ENCODE peak calls at places on chromosomes 5 and 9, in five cellular contexts. One of them, this sample, is unnamed.

GRCh38 chr5:29367176-29367833 is 1826.2 kb upstream of the CDH6 start:
- DNase-seq in endothelial cell of umbilical vein: no peak
- DNase-seq in GM12878: no peak
- DNase-seq in HepG2: peak; percentile 12
- DNase-seq in A549: peak; percentile 3
- DNase-seq in this sample: peak; percentile 22

GRCh38 chr9:127567898-127568617 is 44.0 kb upstream of the STXBP1 start:
- DNase-seq in endothelial cell of umbilical vein: no peak
- DNase-seq in GM12878: no peak
- DNase-seq in HepG2: no peak
- DNase-seq in A549: no peak
- DNase-seq in this sample: peak; percentile 54

GRCh38 chr5:24905123-24905522 is 260.3 kb upstream of the CDH10 start:
- DNase-seq in endothelial cell of umbilical vein: no peak
- DNase-seq in GM12878: no peak
- DNase-seq in HepG2: no peak
- DNase-seq in A549: peak; percentile 1
- DNase-seq in this sample: peak; percentile 86

GRCh38 chr5:65506961-65507360 is 25.2 kb upstream of the ADAMTS6 start:
- DNase-seq in endothelial cell of umbilical vein: no peak
- DNase-seq in GM12878: no peak
- DNase-seq in HepG2: no peak
- DNase-seq in A549: no peak
- DNase-seq in this sample: no peak

GRCh38 chr9:96164268-96164683 is 137.7 kb downstream of the HSD17B3 start:
- DNase-seq in endothelial cell of umbilical vein: no peak
- DNase-seq in GM12878: no peak
- DNase-seq in HepG2: no peak
- DNase-seq in A549: no peak
- DNase-seq in this sample: no peak

GRCh38 chr9:137150485-137151060 is 11.6 kb downstream of the GRIN1 start:
- DNase-seq in endothelial cell of umbilical vein: no peak
- DNase-seq in GM12878: no peak
- DNase-seq in HepG2: peak; percentile 84
- DNase-seq in A549: peak; percentile 87
- DNase-seq in this sample: peak; percentile 74

GRCh38 chr9:108150736-108151135 is 661.2 kb upstream of the KLF4 start:
- DNase-seq in endothelial cell of umbilical vein: peak; percentile 87
- DNase-seq in GM12878: no peak
- DNase-seq in HepG2: no peak
- DNase-seq in A549: no peak
- DNase-seq in this sample: no peak

GRCh38 chr5:79840085-79840990 is 150.7 kb downstream of the CMYA5 start:
- DNase-seq in endothelial cell of umbilical vein: no peak
- DNase-seq in GM12878: no peak
- DNase-seq in HepG2: no peak
- DNase-seq in A549: no peak
- DNase-seq in this sample: no peak

GRCh38 chr9:114364123-114364522 is 23.7 kb downstream of the AKNA start:
- DNase-seq in endothelial cell of umbilical vein: no peak
- DNase-seq in GM12878: no peak
- DNase-seq in HepG2: peak; percentile 57
- DNase-seq in A549: no peak
- DNase-seq in this sample: peak; percentile 94

GRCh38 chr5:160470437-160471341 is 49.0 kb downstream of the PTTG1 start:
- DNase-seq in endothelial cell of umbilical vein: peak; percentile 32
- DNase-seq in GM12878: no peak
- DNase-seq in HepG2: no peak
- DNase-seq in A549: no peak
- DNase-seq in this sample: peak; percentile 56

GRCh38 chr5:105982526-105982925 is 1688.2 kb downstream of the EFNA5 start:
- DNase-seq in endothelial cell of umbilical vein: no peak
- DNase-seq in GM12878: no peak
- DNase-seq in HepG2: no peak
- DNase-seq in A549: no peak
- DNase-seq in this sample: no peak

GRCh38 chr5:108093186-108093585 is 288.7 kb downstream of the FBXL17 start:
- DNase-seq in endothelial cell of umbilical vein: peak; percentile 31
- DNase-seq in GM12878: no peak
- DNase-seq in HepG2: no peak
- DNase-seq in A549: peak; percentile 25
- DNase-seq in this sample: peak; percentile 19

GRCh38 chr9:124652994-124653393 is 118.1 kb downstream of the NR6A1 start:
- DNase-seq in endothelial cell of umbilical vein: no peak
- DNase-seq in GM12878: no peak
- DNase-seq in HepG2: no peak
- DNase-seq in A549: no peak
- DNase-seq in this sample: no peak
- TF ChIP-seq MAX in endothelial cell of umbilical vein: no peak
- TF ChIP-seq MAX in GM12878: no peak
- TF ChIP-seq MAX in HepG2: no peak
- TF ChIP-seq MAX in A549: no peak
- TF ChIP-seq MAX in this sample: no peak

GRCh38 chr5:95881833-95882232 is 59.3 kb upstream of the GLRX start:
- DNase-seq in endothelial cell of umbilical vein: no peak
- DNase-seq in GM12878: no peak
- DNase-seq in HepG2: no peak
- DNase-seq in A549: no peak
- DNase-seq in this sample: no peak

GRCh38 chr5:95880081-95880926 is 57.8 kb upstream of the GLRX start:
- DNase-seq in endothelial cell of umbilical vein: no peak
- DNase-seq in GM12878: no peak
- DNase-seq in HepG2: no peak
- DNase-seq in A549: no peak
- DNase-seq in this sample: no peak

GRCh38 chr5:95876782-95877181 is 54.3 kb upstream of the GLRX start:
- DNase-seq in endothelial cell of umbilical vein: no peak
- DNase-seq in GM12878: no peak
- DNase-seq in HepG2: no peak
- DNase-seq in A549: no peak
- DNase-seq in this sample: no peak

GRCh38 chr5:95879661-95880060 is 57.1 kb upstream of the GLRX start:
- DNase-seq in endothelial cell of umbilical vein: no peak
- DNase-seq in GM12878: no peak
- DNase-seq in HepG2: no peak
- DNase-seq in A549: no peak
- DNase-seq in this sample: no peak

DNA sequence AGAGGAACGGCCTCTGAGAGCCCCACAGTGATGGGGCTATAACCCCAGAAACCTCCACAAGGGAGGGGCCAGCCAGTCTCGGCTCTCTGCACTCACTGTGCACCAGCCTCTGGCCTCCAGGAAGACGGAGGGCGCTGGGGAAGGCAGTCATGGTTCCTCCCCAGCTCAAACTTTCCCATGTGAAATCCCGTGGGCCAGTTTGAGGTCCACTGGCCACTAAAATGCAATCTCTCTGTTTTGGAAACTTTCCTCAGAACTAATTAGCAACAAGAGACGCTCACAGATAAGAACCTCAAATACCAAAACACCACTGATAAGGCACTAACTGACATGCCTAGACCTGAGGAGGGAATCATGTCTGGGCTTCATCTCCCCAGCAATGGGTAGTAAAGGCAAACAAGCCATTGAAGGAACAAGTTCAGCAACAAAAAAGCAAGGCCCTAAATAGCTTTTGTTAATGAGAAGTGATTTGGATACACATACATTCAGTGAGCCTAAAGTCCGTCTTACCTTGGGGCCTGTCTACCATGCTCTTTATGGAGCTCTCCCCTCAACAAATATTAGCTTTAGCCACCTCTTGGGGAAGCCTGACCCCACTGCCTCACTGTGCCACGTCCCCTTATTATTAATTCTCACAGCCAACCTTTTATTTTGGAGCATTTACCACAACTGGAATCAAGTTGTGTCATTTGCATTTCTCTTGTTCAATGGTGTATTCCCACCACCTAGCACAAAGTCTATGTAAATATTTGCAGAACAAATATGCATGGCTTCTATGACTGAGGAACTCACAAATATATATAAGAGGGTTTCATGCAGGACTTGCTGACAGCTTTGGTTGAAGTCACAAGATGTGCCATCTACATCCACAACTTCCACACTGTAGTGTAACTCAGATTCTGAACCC is 56.1 kb upstream of the GLRX start:
- DNase-seq in endothelial cell of umbilical vein: no peak
- DNase-seq in GM12878: peak; percentile 39
- DNase-seq in HepG2: peak; percentile 95
- DNase-seq in A549: no peak
- DNase-seq in this sample: no peak
- TF ChIP-seq POLR2A in endothelial cell of umbilical vein: no peak
- TF ChIP-seq POLR2A in GM12878: no peak
- TF ChIP-seq POLR2A in HepG2: peak; percentile 41
- TF ChIP-seq POLR2A in A549: no peak
- TF ChIP-seq POLR2A in this sample: no peak

GRCh38 chr5:118818604-118819003 is 169.7 kb downstream of the DTWD2 start:
- DNase-seq in endothelial cell of umbilical vein: no peak
- DNase-seq in GM12878: no peak
- DNase-seq in HepG2: no peak
- DNase-seq in A549: no peak
- DNase-seq in this sample: no peak
- TF ChIP-seq MYC in endothelial cell of umbilical vein: no peak
- TF ChIP-seq MYC in GM12878: no peak
- TF ChIP-seq MYC in HepG2: no peak
- TF ChIP-seq MYC in A549: no peak
- TF ChIP-seq MYC in this sample: no peak

GRCh38 chr5:59645380-59645779 is 248.1 kb downstream of the PDE4D start:
- DNase-seq in endothelial cell of umbilical vein: no peak
- DNase-seq in GM12878: no peak
- DNase-seq in HepG2: no peak
- DNase-seq in A549: no peak
- DNase-seq in this sample: no peak

GRCh38 chr5:59637878-59638580 is 255.5 kb downstream of the PDE4D start:
- DNase-seq in endothelial cell of umbilical vein: peak; percentile 41
- DNase-seq in GM12878: no peak
- DNase-seq in HepG2: no peak
- DNase-seq in A549: no peak
- DNase-seq in this sample: no peak

DNA sequence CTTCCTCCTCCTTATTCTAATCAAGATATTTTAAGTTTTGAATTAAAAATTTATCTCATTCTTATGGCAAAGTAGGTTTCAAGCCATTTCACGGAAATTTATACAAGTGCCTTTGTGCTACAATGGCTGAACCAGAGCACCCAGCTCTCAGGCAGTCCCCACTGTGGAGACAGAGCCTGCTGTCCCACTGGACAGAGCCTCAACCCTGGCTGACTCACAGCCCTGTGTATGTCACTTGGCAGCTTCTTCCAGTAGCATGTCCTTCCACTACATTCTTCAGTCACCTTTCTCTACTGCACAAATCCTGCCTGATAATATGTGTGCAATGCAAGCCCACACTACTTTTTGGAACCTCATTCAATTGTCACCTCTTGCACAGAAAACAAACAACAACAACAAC is 253.1 kb downstream of the PDE4D start:
- DNase-seq in endothelial cell of umbilical vein: no peak
- DNase-seq in GM12878: no peak
- DNase-seq in HepG2: no peak
- DNase-seq in A549: no peak
- DNase-seq in this sample: no peak
- TF ChIP-seq MAX in endothelial cell of umbilical vein: no peak
- TF ChIP-seq MAX in GM12878: no peak
- TF ChIP-seq MAX in HepG2: no peak
- TF ChIP-seq MAX in A549: no peak
- TF ChIP-seq MAX in this sample: no peak

GRCh38 chr9:77177143-77177893 is at the start of gene VPS13A:
- DNase-seq in endothelial cell of umbilical vein: peak; percentile 91
- DNase-seq in GM12878: peak; percentile 69
- DNase-seq in HepG2: peak; percentile 84
- DNase-seq in A549: peak; percentile 94
- DNase-seq in this sample: peak; percentile 96
- TF ChIP-seq POLR2A in endothelial cell of umbilical vein: peak; percentile 40
- TF ChIP-seq POLR2A in GM12878: peak; percentile 78
- TF ChIP-seq POLR2A in HepG2: peak; percentile 71
- TF ChIP-seq POLR2A in A549: peak; percentile 75
- TF ChIP-seq POLR2A in this sample: peak; percentile 77

GRCh38 chr5:146399446-146399845 is 47.7 kb upstream of the TCERG1 start:
- DNase-seq in endothelial cell of umbilical vein: no peak
- DNase-seq in GM12878: no peak
- DNase-seq in HepG2: no peak
- DNase-seq in A549: no peak
- DNase-seq in this sample: peak; percentile 31
- TF ChIP-seq MYC in endothelial cell of umbilical vein: no peak
- TF ChIP-seq MYC in GM12878: no peak
- TF ChIP-seq MYC in HepG2: no peak
- TF ChIP-seq MYC in A549: no peak
- TF ChIP-seq MYC in this sample: no peak

This sample was measured in NB4.